ENCODE peak calls at places on chromosomes 1 and 21, in four cellular contexts. D, Y, U and J are unnamed samples.

GRCh38 chr21:36076878-36077658 is 7.2 kb downstream of the CBR1 start:
- DNase-seq in D (no peak), Y (no peak), U (no peak), J (no peak)

GRCh38 chr1:57146100-57146499 is 180.3 kb upstream of the C8B start:
- DNase-seq in D (no peak), Y (no peak), U (no peak), J (no peak)

GRCh38 chr1:12406218-12407021 is 176.6 kb downstream of the VPS13D start:
- DNase-seq in D (no peak), Y (no peak), U (peak; percentile 6), J (no peak)

GRCh38 chr1:152836881-152837280 is 5.8 kb upstream of the LCE6A start:
- DNase-seq in D (no peak), Y (no peak), U (no peak), J (no peak)

GRCh38 chr1:121522061-121522759 is 337.4 kb downstream of the SRGAP2C start:
- DNase-seq in D (no peak), Y (no peak), U (no peak), J (no peak)

GRCh38 chr1:15370781-15371467 is 38.8 kb upstream of the EFHD2 start:
- DNase-seq in D (peak; percentile 73), Y (peak; percentile 47), U (no peak), J (no peak)

GRCh38 chr1:162349635-162350330 is 26.9 kb downstream of the SPATA46 start:
- DNase-seq in D (no peak), Y (no peak), U (no peak), J (no peak)

GRCh38 chr1:214648776-214649175 is 45.8 kb downstream of the CENPF start:
- DNase-seq in D (no peak), Y (no peak), U (no peak), J (no peak)

GRCh38 chr1:248805905-248806304 is 19.8 kb downstream of the SH3BP5L start:
- DNase-seq in D (no peak), Y (no peak), U (no peak), J (no peak)

GRCh38 chr21:36706951-36707762 is 8.2 kb downstream of the SIM2 start:
- DNase-seq in D (no peak), Y (no peak), U (peak; percentile 64), J (no peak)

GRCh38 chr1:2466834-2467554 is 9.1 kb upstream of the PLCH2 start:
- DNase-seq in D (no peak), Y (no peak), U (peak; percentile 75), J (no peak)

GRCh38 chr1:214581785-214582184 is 21.2 kb upstream of the CENPF start:
- DNase-seq in D (no peak), Y (no peak), U (no peak), J (peak; percentile 32)

GRCh38 chr1:54872041-54872342 is 15.0 kb downstream of the DHCR24 start:
- DNase-seq in D (no peak), Y (no peak), U (no peak), J (no peak)

GRCh38 chr1:54874079-54874830 is 12.7 kb downstream of the DHCR24 start:
- DNase-seq in D (no peak), Y (no peak), U (no peak), J (no peak)

GRCh38 chr1:54879872-54880271 is 7.1 kb downstream of the DHCR24 start:
- DNase-seq in D (no peak), Y (no peak), U (no peak), J (no peak)

GRCh38 chr1:54875000-54875399 is 12.0 kb downstream of the DHCR24 start:
- DNase-seq in D (no peak), Y (no peak), U (no peak), J (no peak)

DNA sequence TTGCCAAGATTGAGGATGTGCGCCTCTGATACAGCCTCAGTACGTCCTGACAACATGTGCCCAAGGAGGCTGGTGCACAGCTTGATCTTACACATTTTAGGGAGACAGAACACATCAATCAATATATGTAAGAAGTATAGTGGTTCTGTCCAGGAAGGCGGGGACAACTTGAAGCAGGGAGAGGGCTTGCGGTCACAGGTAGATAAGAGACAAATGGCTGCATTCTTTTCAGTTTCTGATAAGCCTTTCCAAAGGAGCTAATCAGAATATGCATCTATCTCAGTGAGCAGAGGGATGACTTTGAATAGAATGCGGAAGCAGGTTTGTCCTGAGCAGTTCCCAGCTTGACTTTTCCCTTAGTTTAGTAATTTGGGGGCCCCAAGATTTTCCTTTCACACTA is 10.2 kb downstream of the DHCR24 start:
- DNase-seq in D (no peak), Y (no peak), U (peak; percentile 20), J (no peak)
- H3K4me1 ChIP-seq in D (no peaks in the 10 kb centered on the region), Y (no peaks in the 10 kb centered on the region), U (no peaks in the 10 kb centered on the region), J (no peaks in the 10 kb centered on the region)

GRCh38 chr21:25790122-25790951 is 55.6 kb downstream of the GABPA start:
- DNase-seq in D (no peak), Y (no peak), U (peak; percentile 52), J (peak; percentile 62)
- H3K4me3 ChIP-seq in D (peak overlapping the region; percentile 38), Y (peak overlapping the region; percentile 11), U (no peak overlapping the region), J (peak overlapping the region; percentile 57)

DNA sequence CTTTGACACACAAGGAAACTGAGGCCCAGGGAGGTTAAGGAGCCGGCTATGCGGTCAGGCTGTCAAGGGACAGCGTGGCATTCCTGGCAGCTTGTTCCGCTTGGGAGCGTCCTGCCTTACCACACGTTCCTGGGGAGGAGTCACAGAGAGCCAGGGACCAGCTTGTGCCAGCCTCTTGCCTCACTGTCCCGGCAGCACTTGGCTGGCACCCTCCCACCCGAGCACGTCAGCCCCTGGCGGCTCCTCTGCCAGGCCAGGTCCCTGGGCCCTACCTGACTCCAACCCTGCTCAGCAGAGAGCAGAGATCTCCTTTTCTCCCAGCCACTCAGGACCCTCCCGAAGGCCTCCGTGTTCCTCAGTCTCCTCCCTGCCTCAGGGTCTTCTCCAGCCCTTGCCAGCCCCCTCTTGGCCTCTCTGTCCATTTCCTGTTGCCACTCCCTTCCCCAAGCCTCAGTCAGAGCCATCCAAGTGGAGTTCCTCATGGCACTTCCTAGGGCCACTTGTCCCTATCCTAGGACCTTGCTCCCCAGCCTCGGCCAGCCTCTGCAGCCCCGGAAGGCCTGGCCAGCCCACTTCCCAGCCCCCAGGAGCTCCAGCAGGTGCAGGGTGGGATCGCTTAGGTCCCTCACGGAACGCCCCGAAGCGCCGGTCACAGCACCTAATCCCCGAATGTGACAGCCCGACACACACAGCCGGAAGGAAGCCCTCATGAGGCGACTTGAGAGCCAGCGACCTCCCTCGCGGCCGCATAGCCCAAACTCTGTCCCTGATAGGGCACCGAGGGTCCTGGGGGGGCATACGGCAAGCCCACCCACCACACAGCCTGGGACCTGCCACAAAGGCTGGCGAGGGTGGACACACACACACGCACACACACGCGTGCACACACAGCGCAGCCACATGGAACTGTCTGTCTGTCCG is 130.3 kb downstream of the CASZ1 start:
- DNase-seq in D (peak; percentile 89), Y (no peak), U (no peak), J (no peak)
- H3K27ac ChIP-seq in D (peak overlapping the region; percentile 92), Y (no peak overlapping the region), U (no peak overlapping the region), J (no peak overlapping the region)

DNA sequence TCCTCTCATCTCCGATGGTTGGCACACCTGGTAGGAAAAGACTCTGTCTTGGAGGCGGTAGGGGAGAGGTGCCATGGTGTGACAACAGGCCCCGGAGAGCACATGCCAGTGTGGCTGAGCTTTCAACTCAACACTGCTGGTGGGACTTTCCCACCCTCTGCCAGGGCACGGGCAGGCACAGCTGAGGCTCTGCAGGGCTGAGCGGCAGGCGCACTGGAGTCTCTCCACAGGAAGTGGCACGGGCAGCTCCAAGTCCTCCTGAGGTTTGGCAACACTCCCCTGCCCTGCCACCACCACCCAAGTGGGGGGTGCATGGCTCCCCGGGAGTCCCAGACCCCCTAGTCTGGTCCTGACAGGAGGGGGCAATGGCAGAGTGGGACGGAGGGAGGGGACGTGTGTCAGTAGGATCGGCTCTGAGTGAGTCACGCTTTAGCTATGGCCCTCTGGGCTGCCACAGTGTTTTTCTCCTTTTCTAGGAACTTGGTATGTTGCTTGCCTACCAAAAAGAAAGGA is 27.3 kb upstream of the EVA1B start:
- DNase-seq in D (no peak), Y (no peak), U (no peak), J (peak; percentile 38)
- H3K4me1 ChIP-seq in D (peaks cover 27% of the 10 kb centered on the region), Y (no peaks in the 10 kb centered on the region), U (peaks cover 5% of the 10 kb centered on the region), J (peaks cover 27% of the 10 kb centered on the region)

GRCh38 chr1:27614625-27615344 is 10.8 kb upstream of the AHDC1 start:
- DNase-seq in D (no peak), Y (no peak), U (peak; percentile 81), J (no peak)
- H3K4me3 ChIP-seq in D (no peak overlapping the region), Y (no peak overlapping the region), U (peak overlapping the region; percentile 88), J (no peak overlapping the region)

GRCh38 chr1:108814343-108815125 is 42.4 kb downstream of the AKNAD1 start:
- DNase-seq in D (no peak), Y (peak; percentile 54), U (no peak), J (no peak)
- H3K27ac ChIP-seq in D (peak overlapping the region; percentile 83), Y (peak overlapping the region; percentile 92), U (no peak overlapping the region), J (no peak overlapping the region)

GRCh38 chr1:115678141-115678540 is 36.4 kb downstream of the VANGL1 start:
- DNase-seq in D (no peak), Y (no peak), U (no peak), J (no peak)

GRCh38 chr1:115676498-115677171 is 34.9 kb downstream of the VANGL1 start:
- DNase-seq in D (no peak), Y (no peak), U (no peak), J (no peak)

GRCh38 chr1:115679141-115679611 is 37.4 kb downstream of the VANGL1 start:
- DNase-seq in D (peak; percentile 55), Y (peak; percentile 72), U (no peak), J (no peak)

GRCh38 chr1:115677172-115677542 is 35.4 kb downstream of the VANGL1 start:
- DNase-seq in D (no peak), Y (no peak), U (peak; percentile 64), J (peak; percentile 51)

GRCh38 chr1:115677570-115677969 is 35.8 kb downstream of the VANGL1 start:
- DNase-seq in D (no peak), Y (no peak), U (peak; percentile 37), J (no peak)
- H3K4me1 ChIP-seq in D (peaks cover 44% of the 10 kb centered on the region), Y (peaks cover 14% of the 10 kb centered on the region), U (no peaks in the 10 kb centered on the region), J (peaks cover 25% of the 10 kb centered on the region)